ENCODE peak calls at places on chromosomes 2 and 18, in four cellular contexts. N is stomach, M is uterus, J is testis. C is an unnamed sample.
A peak's percentile ranks its signal among the peaks of the same experiment; 100 is the strongest.

GRCh38 chr2:231457101-231457500 is 7.2 kb downstream of the NCL start:
- DNase-seq in N (no peak), J (no peak), M (no peak), C (no peak)

GRCh38 chr2:234919711-234920110 is 32.1 kb upstream of the SH3BP4 start:
- DNase-seq in M (no peak), N (no peak), J (no peak), C (no peak)

GRCh38 chr18:55775972-55776371 is 188.0 kb upstream of the TCF4 start:
- DNase-seq in N (no peak), M (no peak), J (no peak), C (no peak)

GRCh38 chr2:204321910-204322765 is 223.1 kb upstream of the PARD3B start:
- DNase-seq in M (peak; percentile 31), N (no peak), J (no peak), C (peak; percentile 33)

GRCh38 chr2:61183815-61184214 is 21.8 kb downstream of the C2orf74 start:
- DNase-seq in J (no peak), N (no peak), M (no peak), C (no peak)

GRCh38 chr2:176653856-176654443 is 384.7 kb downstream of the MTX2 start:
- DNase-seq in N (peak; percentile 39), M (peak; percentile 77), J (peak; percentile 84), C (peak; percentile 34)

GRCh38 chr18:59501876-59502221 is 142.8 kb upstream of the LMAN1 start:
- DNase-seq in J (no peak), M (peak; percentile 46), N (no peak), C (no peak)

GRCh38 chr2:140496714-140497113 is 1634.1 kb downstream of the LRP1B start:
- DNase-seq in N (no peak), M (no peak), J (no peak), C (no peak)

GRCh38 chr2:231929961-231930600 is 3.9 kb upstream of the NPPC start:
- DNase-seq in N (peak; percentile 24), M (peak; percentile 82), J (peak; percentile 16), C (peak; percentile 80)

GRCh38 chr18:43961713-43962112 is 684.4 kb upstream of the SYT4 start:
- DNase-seq in J (no peak), N (no peak), M (no peak), C (no peak)

GRCh38 chr2:166385313-166385712 is 9.6 kb upstream of the SCN9A start:
- DNase-seq in J (no peak), M (no peak), N (no peak), C (no peak)

GRCh38 chr2:23404426-23404825 is 19.4 kb downstream of the KLHL29 start:
- DNase-seq in N (no peak), J (peak; percentile 51), M (peak; percentile 48), C (no peak)

GRCh38 chr2:170024721-170025120 is 153.2 kb upstream of the MYO3B start:
- DNase-seq in N (no peak), J (no peak), M (no peak), C (no peak)

GRCh38 chr2:190651413-190651812 is 2.5 kb downstream of the NAB1 start:
- DNase-seq in J (no peak), N (no peak), M (no peak), C (no peak)

GRCh38 chr2:190646780-190647626 is 1.9 kb upstream of the NAB1 start:
- DNase-seq in M (no peak), N (no peak), J (no peak), C (no peak)

GRCh38 chr2:190648289-190649034 is 421 bp upstream of the NAB1 start:
- DNase-seq in M (peak; percentile 93), J (peak; percentile 89), N (peak; percentile 86), C (peak; percentile 96)

GRCh38 chr2:190649798-190650390 is 1.0 kb downstream of the NAB1 start:
- DNase-seq in J (peak; percentile 35), N (no peak), M (no peak), C (no peak)

GRCh38 chr2:190649035-190649797 is at the start of gene NAB1:
- DNase-seq in J (peak; percentile 59), N (peak; percentile 45), M (peak; percentile 58), C (peak; percentile 66)
- TF ChIP-seq POLR2A in J (no peak), N (no peak), M (no peak), C (no peak)

GRCh38 chr2:201129044-201129505 is 13.1 kb downstream of the CFLAR start:
- DNase-seq in J (no peak), M (no peak), N (peak; percentile 59), C (no peak)
- H3K4me1 ChIP-seq in J (peaks cover 75% of the 10 kb centered on the region), M (peaks cover 13% of the 10 kb centered on the region), N (peaks cover 99% of the 10 kb centered on the region), C (peaks cover 97% of the 10 kb centered on the region)

GRCh38 chr2:10345813-10346212 is 43.1 kb downstream of the HPCAL1 start:
- DNase-seq in J (no peak), N (no peak), M (no peak), C (no peak)

GRCh38 chr2:10343658-10344057 is 41.0 kb downstream of the HPCAL1 start:
- DNase-seq in M (no peak), N (no peak), J (no peak), C (no peak)

GRCh38 chr2:10343191-10343590 is 40.5 kb downstream of the HPCAL1 start:
- DNase-seq in M (no peak), J (no peak), N (no peak), C (no peak)

GRCh38 chr2:10345126-10345525 is 42.4 kb downstream of the HPCAL1 start:
- DNase-seq in J (no peak), M (no peak), N (no peak), C (no peak)

GRCh38 chr2:10344105-10345066 is 41.7 kb downstream of the HPCAL1 start:
- DNase-seq in J (no peak), M (no peak), N (no peak), C (no peak)
- H3K27ac ChIP-seq in J (peak overlapping the region; percentile 56), M (no peak overlapping the region), N (no peak overlapping the region), C (no peak overlapping the region)

GRCh38 chr2:9771481-9772017 is 71.7 kb upstream of the TAF1B start:
- DNase-seq in J (peak; percentile 80), M (peak; percentile 33), N (no peak), C (peak; percentile 67)
- TF ChIP-seq POLR2A in J (no peak), M (no peak), N (no peak), C (no peak)

GRCh38 chr2:65395621-65396347 is 36.6 kb downstream of the SPRED2 start:
- DNase-seq in M (no peak), J (no peak), N (no peak), C (no peak)

GRCh38 chr2:65397122-65397521 is 35.3 kb downstream of the SPRED2 start:
- DNase-seq in J (no peak), N (no peak), M (no peak), C (no peak)

GRCh38 chr2:65396348-65397026 is 35.9 kb downstream of the SPRED2 start:
- DNase-seq in M (no peak), N (peak; percentile 56), J (no peak), C (no peak)

GRCh38 chr2:65392609-65393008 is 39.8 kb downstream of the SPRED2 start:
- DNase-seq in M (no peak), N (no peak), J (no peak), C (no peak)

DNA sequence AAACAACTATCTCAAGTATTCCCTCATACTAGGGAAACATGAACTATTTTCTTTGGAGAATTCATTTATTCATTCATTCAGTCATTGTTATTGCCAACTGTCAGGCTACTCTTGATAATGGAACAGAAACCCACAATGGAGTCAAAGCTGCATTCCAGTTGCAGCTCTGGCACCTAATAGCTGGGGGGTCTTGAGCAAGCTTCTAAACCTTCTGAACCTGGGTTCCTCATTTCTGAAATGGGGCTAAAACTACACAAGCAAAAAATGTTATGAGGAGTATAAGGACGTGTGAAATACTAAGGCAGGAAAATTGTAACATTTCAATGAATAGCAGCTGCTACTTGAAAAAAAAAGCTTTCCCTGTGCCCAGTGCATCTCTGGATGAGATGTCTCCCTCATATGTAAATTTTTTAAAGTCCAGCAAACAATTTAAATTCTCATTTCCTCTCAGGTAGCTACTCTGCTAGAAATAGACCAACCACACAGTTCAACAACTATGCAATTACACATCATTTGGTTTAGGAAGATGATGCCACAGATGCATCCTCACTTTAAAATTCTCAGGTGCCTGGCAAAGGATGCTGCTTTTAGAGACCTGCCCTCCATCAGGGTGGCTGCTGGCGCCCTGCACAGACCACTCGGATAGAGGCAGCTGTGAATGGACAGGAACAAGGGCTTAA is 38.5 kb downstream of the SPRED2 start:
- DNase-seq in N (no peak), M (no peak), J (no peak), C (no peak)
- H3K4me1 ChIP-seq in N (peaks cover 41% of the 10 kb centered on the region), M (peaks cover 7% of the 10 kb centered on the region), J (peaks cover 4% of the 10 kb centered on the region), C (peaks cover 30% of the 10 kb centered on the region)

DNA sequence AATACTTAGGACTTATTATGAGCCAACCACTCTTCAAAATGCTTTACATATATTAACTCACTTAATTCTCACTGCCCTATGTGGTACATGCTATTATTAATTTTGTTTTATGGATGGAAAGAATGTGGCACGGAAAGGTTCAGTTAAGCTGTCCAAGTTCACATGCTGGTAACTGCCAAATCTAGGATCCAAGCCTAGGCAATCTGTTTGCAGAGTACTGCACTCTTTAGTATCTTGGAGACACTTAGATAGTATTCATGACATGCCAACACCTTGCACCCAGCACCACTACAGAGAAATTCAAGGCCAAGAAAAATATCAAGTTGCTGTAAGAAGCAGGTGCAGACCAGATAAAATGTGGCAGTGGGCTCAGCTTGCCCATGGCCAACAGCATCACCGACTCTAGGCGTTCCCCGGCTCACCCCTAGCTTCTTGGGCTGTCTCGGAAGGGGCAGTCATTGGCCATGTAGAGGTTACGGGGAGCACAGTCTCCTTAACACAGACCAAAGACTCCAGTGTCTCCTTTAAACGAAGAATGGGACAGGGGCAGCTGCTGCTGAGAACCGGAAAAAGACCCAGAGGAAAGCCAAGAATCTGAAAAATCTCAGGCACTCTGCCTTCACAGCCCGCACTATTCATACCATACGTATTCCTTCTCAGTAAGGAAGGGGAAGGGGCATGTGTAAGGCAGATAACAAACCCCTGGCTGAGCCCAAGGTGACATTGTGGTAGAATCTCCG is 25.6 kb upstream of the RNF125 start:
- DNase-seq in N (no peak), M (no peak), J (no peak), C (no peak)
- H3K27ac ChIP-seq in N (no peak overlapping the region), M (no peak overlapping the region), J (no peak overlapping the region), C (no peak overlapping the region)

GRCh38 chr2:202261531-202261930 is 4.0 kb upstream of the NOP58 start:
- DNase-seq in M (no peak), J (no peak), N (no peak), C (no peak)

GRCh38 chr2:202267495-202267894 is 1.9 kb downstream of the NOP58 start:
- DNase-seq in N (no peak), J (no peak), M (no peak), C (no peak)

GRCh38 chr2:202270487-202270886 is 4.9 kb downstream of the NOP58 start:
- DNase-seq in J (no peak), M (no peak), N (no peak), C (no peak)

GRCh38 chr2:202269585-202269984 is 4.0 kb downstream of the NOP58 start:
- DNase-seq in M (no peak), J (no peak), N (no peak), C (no peak)

GRCh38 chr2:202265467-202266277 is at the start of gene NOP58:
- DNase-seq in M (peak; percentile 92), J (peak; percentile 97), N (peak; percentile 92), C (peak; percentile 92)
- TF ChIP-seq POLR2A in M (peak; percentile 96), J (peak; percentile 98), N (no peak), C (peak; percentile 93)

GRCh38 chr2:134231296-134231964 is 22.4 kb upstream of the MGAT5 start:
- DNase-seq in M (no peak), J (no peak), N (no peak), C (no peak)
- H3K4me1 ChIP-seq in M (peaks cover 5% of the 10 kb centered on the region), J (no peaks in the 10 kb centered on the region), N (peaks cover 57% of the 10 kb centered on the region), C (peaks cover 41% of the 10 kb centered on the region)